ENCODE peak calls at places on chromosomes 1 and 21, in five cellular contexts. Z is left lung, R is lower leg skin, U is NCI-H2029, S is GM10248. B is an unnamed sample.
A peak's percentile ranks its signal among the peaks of the same experiment; 100 is the strongest.

GRCh38 chr1:29504266-29504665 is 267.9 kb downstream of the PTPRU start:
- DNase-seq in S (no peak), R (peak; percentile 66), Z (no peak), U (peak; percentile 52), B (no peak)

GRCh38 chr1:165116732-165117131 is 239.8 kb downstream of the LMX1A start:
- DNase-seq in R (no peak), Z (no peak), S (no peak), U (no peak), B (no peak)

GRCh38 chr1:204885288-204885711 is 14.6 kb downstream of the NFASC start:
- DNase-seq in R (no peak), S (no peak), Z (no peak), U (no peak), B (no peak)

GRCh38 chr1:184366992-184367391 is 19.8 kb upstream of the C1orf21 start:
- DNase-seq in Z (no peak), U (no peak), R (no peak), S (no peak), B (no peak)

GRCh38 chr1:87787551-87787950 is 458.9 kb downstream of the LMO4 start:
- DNase-seq in S (no peak), Z (no peak), R (no peak), U (no peak), B (no peak)

GRCh38 chr1:101235696-101236545 is 898 bp upstream of the S1PR1 start:
- DNase-seq in Z (peak; percentile 42), R (peak; percentile 90), U (no peak), S (peak; percentile 62), B (peak; percentile 66)

GRCh38 chr1:94929351-94929814 is 2.5 kb upstream of the CNN3 start:
- DNase-seq in R (no peak), U (no peak), S (no peak), Z (no peak), B (no peak)

GRCh38 chr1:166133276-166133841 is 33.4 kb downstream of the FAM78B start:
- DNase-seq in R (no peak), Z (no peak), U (no peak), S (peak; percentile 22), B (no peak)

GRCh38 chr1:26019641-26020315 is 1.8 kb upstream of the EXTL1 start:
- DNase-seq in Z (no peak), U (no peak), R (no peak), S (no peak), B (no peak)

GRCh38 chr1:188670837-188671236 is 1806.8 kb downstream of the BRINP3 start:
- DNase-seq in R (no peak), Z (no peak), U (no peak), S (no peak), B (no peak)

GRCh38 chr1:30196872-30197615 is 526.3 kb downstream of the MATN1 start:
- DNase-seq in U (no peak), R (no peak), Z (no peak), S (no peak), B (no peak)

GRCh38 chr1:156492591-156493080 is 7.9 kb downstream of the MEF2D start:
- DNase-seq in Z (no peak), U (peak; percentile 21), S (no peak), R (no peak), B (no peak)

GRCh38 chr1:15938628-15939161 is 37.2 kb downstream of the ZBTB17 start:
- DNase-seq in Z (no peak), R (peak; percentile 81), U (no peak), S (peak; percentile 17), B (no peak)

GRCh38 chr1:243535014-243535413 is 279.2 kb downstream of the SDCCAG8 start:
- DNase-seq in S (no peak), Z (no peak), U (no peak), R (no peak), B (no peak)

GRCh38 chr21:34615487-34615814 is 538 bp upstream of the RCAN1 start:
- DNase-seq in Z (no peak), S (no peak), R (no peak), U (no peak), B (no peak)

GRCh38 chr1:6083801-6084467 is 38.2 kb downstream of the KCNAB2 start:
- DNase-seq in S (no peak), U (no peak), Z (no peak), R (no peak), B (no peak)

GRCh38 chr1:38025233-38025632 is 12.7 kb downstream of the UTP11 start:
- DNase-seq in Z (no peak), S (no peak), R (no peak), U (no peak), B (no peak)

GRCh38 chr1:247906504-247907047 is 11.2 kb downstream of the OR2W3 start:
- DNase-seq in S (no peak), R (no peak), Z (no peak), U (no peak), B (no peak)

GRCh38 chr1:20172033-20172588 is 13.8 kb upstream of the UBXN10 start:
- DNase-seq in Z (peak; percentile 53), R (no peak), U (peak; percentile 64), S (no peak), B (no peak)

GRCh38 chr1:16915627-16915973 is 6.1 kb upstream of the CROCC start:
- DNase-seq in R (no peak), U (no peak), Z (peak; percentile 25), S (no peak), B (no peak)

GRCh38 chr1:176480750-176481149 is 17.8 kb downstream of the PAPPA2 start:
- DNase-seq in U (no peak), S (no peak), R (no peak), Z (no peak), B (no peak)

GRCh38 chr1:223052931-223053330 is 90.1 kb downstream of the TLR5 start:
- DNase-seq in Z (no peak), R (no peak), U (no peak), S (no peak), B (no peak)

GRCh38 chr1:202701200-202701599 is 9.1 kb downstream of the SYT2 start:
- DNase-seq in S (no peak), R (no peak), U (no peak), Z (no peak), B (no peak)

GRCh38 chr1:8765253-8765652 is 52.2 kb downstream of the RERE start:
- DNase-seq in U (no peak), S (no peak), Z (no peak), R (no peak), B (no peak)

GRCh38 chr1:203878422-203878821 is 17.0 kb downstream of the SNRPE start:
- DNase-seq in U (no peak), R (no peak), S (no peak), Z (no peak), B (no peak)

GRCh38 chr1:150066838-150067183 is 765 bp upstream of the VPS45 start:
- DNase-seq in Z (peak; percentile 59), U (no peak), S (peak; percentile 41), R (peak; percentile 88), B (peak; percentile 81)

GRCh38 chr1:214289574-214290272 is 8.8 kb downstream of the SMYD2 start:
- DNase-seq in Z (no peak), U (no peak), R (no peak), S (no peak), B (peak; percentile 83)

GRCh38 chr1:10457910-10458309 is 8.1 kb downstream of the CORT start:
- DNase-seq in Z (no peak), S (no peak), R (no peak), U (no peak), B (no peak)